ENCODE peak calls at places on chromosomes 7 and 10, in nine cellular contexts. S is cardiac muscle cell, Q is heart right ventricle, C is fibroblast of pulmonary artery, E is prostate gland, Z is astrocyte of the spinal cord, M is epithelial cell of esophagus, V is hepatocyte, X is ovary. O is an unnamed sample.
A peak's percentile ranks its signal among the peaks of the same experiment; 100 is the strongest.

GRCh38 chr7:48083114-48083830 is 5.8 kb upstream of the UPP1 start:
- DNase-seq in S (peak; percentile 82), Q (no peak), C (peak; percentile 85), E (no peak), Z (peak; percentile 57), M (no peak), V (no peak), X (no peak), O (peak; percentile 65)

GRCh38 chr7:28096713-28097112 is 83.9 kb downstream of the JAZF1 start:
- DNase-seq in S (peak; percentile 84), Q (peak; percentile 63), C (peak; percentile 85), E (peak; percentile 66), Z (peak; percentile 65), M (peak; percentile 65), V (peak; percentile 73), X (peak; percentile 42), O (peak; percentile 77)

GRCh38 chr10:91198781-91199180 is 21.7 kb upstream of the PCGF5 start:
- DNase-seq in S (peak; percentile 88), Q (no peak), C (peak; percentile 87), E (peak; percentile 10), Z (peak; percentile 81), M (peak; percentile 29), V (peak; percentile 39), X (no peak), O (peak; percentile 88)

GRCh38 chr7:147311332-147311731 is 1194.7 kb downstream of the CNTNAP2 start:
- DNase-seq in S (peak; percentile 0), Q (no peak), C (no peak), E (no peak), Z (no peak), M (no peak), V (no peak), X (no peak), O (peak; percentile 47)

GRCh38 chr10:108561649-108562048 is 1361.7 kb downstream of the XPNPEP1 start:
- DNase-seq in S (peak; percentile 11), Q (no peak), C (peak; percentile 64), E (no peak), Z (peak; percentile 58), M (no peak), V (no peak), X (no peak), O (peak; percentile 39)

GRCh38 chr10:86662186-86663045 is 5.9 kb upstream of the LDB3 start:
- DNase-seq in S (no peak), Q (no peak), C (no peak), E (no peak), Z (no peak), M (no peak), V (no peak), X (no peak), O (no peak)

GRCh38 chr10:50927522-50928189 is 42.2 kb upstream of the A1CF start:
- DNase-seq in S (no peak), Q (no peak), C (no peak), E (no peak), Z (no peak), M (peak; percentile 66), V (no peak), X (no peak), O (peak; percentile 17)

GRCh38 chr7:303884-304573 is 14.1 kb downstream of the FOXL3 start:
- DNase-seq in S (no peak), Q (no peak), C (no peak), E (no peak), Z (no peak), M (no peak), V (no peak), X (no peak), O (no peak)

GRCh38 chr7:51162724-51163329 is 153.8 kb downstream of the COBL start:
- DNase-seq in S (peak; percentile 90), Q (peak; percentile 80), C (peak; percentile 85), E (peak; percentile 93), Z (peak; percentile 84), M (peak; percentile 86), V (peak; percentile 91), X (peak; percentile 60), O (peak; percentile 78)

GRCh38 chr10:3095373-3096139 is 28.2 kb downstream of the PFKP start:
- DNase-seq in S (peak; percentile 98), Q (peak; percentile 47), C (peak; percentile 99), E (peak; percentile 53), Z (peak; percentile 99), M (peak; percentile 98), V (peak; percentile 84), X (no peak), O (peak; percentile 99)

GRCh38 chr10:77291596-77292505 is 345.8 kb downstream of the KCNMA1 start:
- DNase-seq in S (no peak), Q (no peak), C (no peak), E (no peak), Z (no peak), M (no peak), V (no peak), X (no peak), O (peak; percentile 70)

GRCh38 chr7:101932053-101932452 is 114.6 kb downstream of the CUX1 start:
- DNase-seq in S (no peak), Q (no peak), C (no peak), E (no peak), Z (no peak), M (no peak), V (no peak), X (no peak), O (no peak)

GRCh38 chr10:72322280-72323058 is 32.2 kb downstream of the DNAJB12 start:
- DNase-seq in S (no peak), Q (no peak), C (no peak), E (peak; percentile 50), Z (peak; percentile 22), M (peak; percentile 95), V (peak; percentile 51), X (no peak), O (no peak)

GRCh38 chr7:50793115-50793946 is 10.6 kb upstream of the GRB10 start:
- DNase-seq in S (peak; percentile 76), Q (peak; percentile 80), C (peak; percentile 64), E (peak; percentile 65), Z (peak; percentile 73), M (peak; percentile 66), V (peak; percentile 84), X (peak; percentile 66), O (peak; percentile 56)

GRCh38 chr10:28595618-28596017 is 62.7 kb downstream of the WAC start:
- DNase-seq in S (peak; percentile 33), Q (no peak), C (peak; percentile 49), E (no peak), Z (peak; percentile 37), M (no peak), V (no peak), X (no peak), O (peak; percentile 74)

GRCh38 chr7:45699726-45700390 is 125.7 kb downstream of the ADCY1 start:
- DNase-seq in S (no peak), Q (no peak), C (no peak), E (no peak), Z (no peak), M (no peak), V (no peak), X (no peak), O (no peak)

DNA sequence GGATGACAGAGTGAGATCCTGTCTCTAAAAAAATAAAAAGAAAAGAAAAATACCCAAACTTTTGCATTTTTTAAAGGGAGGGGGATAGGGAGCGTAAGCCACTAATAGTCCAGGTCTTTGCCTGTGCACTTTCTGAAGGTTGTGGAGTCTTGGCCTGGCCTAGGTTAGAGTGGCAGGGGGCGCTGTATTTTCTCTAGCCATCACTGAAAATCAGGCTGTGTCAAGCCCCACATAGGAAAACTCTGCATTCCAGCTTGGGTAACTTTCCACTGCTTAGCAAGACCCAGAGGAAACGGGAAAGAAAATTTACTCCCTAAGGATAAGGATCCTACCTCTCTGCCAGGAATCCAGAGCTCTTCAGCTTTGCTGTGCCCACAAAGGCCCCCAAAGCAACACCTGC is 10.5 kb upstream of the PAX4 start:
- DNase-seq in S (no peak), Q (no peak), C (no peak), E (no peak), Z (no peak), M (no peak), V (no peak), X (no peak), O (no peak)
- TF ChIP-seq CTCF in S (peak; percentile 26), Q (no peak), C (peak; percentile 14), E (no peak), Z (no peak), M (no peak), V (no peak), X (no peak), O (no peak)

GRCh38 chr10:44395396-44395795 is 10.5 kb upstream of the CXCL12 start:
- DNase-seq in S (no peak), Q (no peak), C (no peak), E (no peak), Z (no peak), M (no peak), V (no peak), X (no peak), O (no peak)
- H3K4me3 ChIP-seq in S (no peak overlapping the region), Q (no peak overlapping the region), C (no peak overlapping the region), E (no peak overlapping the region), Z (no peak overlapping the region), M (no peak overlapping the region), V (no peak overlapping the region), X (no peak overlapping the region), O (no peak overlapping the region)

GRCh38 chr10:16518822-16519221 is 2.9 kb downstream of the C1QL3 start:
- DNase-seq in S (no peak), Q (no peak), C (peak; percentile 7), E (no peak), Z (no peak), M (no peak), V (no peak), X (no peak), O (no peak)
- TF ChIP-seq CTCF in S (peak; percentile 34), Q (no peak), C (peak; percentile 37), E (no peak), Z (peak; percentile 26), M (peak; percentile 33), V (peak; percentile 29), X (no peak), O (no peak)

DNA sequence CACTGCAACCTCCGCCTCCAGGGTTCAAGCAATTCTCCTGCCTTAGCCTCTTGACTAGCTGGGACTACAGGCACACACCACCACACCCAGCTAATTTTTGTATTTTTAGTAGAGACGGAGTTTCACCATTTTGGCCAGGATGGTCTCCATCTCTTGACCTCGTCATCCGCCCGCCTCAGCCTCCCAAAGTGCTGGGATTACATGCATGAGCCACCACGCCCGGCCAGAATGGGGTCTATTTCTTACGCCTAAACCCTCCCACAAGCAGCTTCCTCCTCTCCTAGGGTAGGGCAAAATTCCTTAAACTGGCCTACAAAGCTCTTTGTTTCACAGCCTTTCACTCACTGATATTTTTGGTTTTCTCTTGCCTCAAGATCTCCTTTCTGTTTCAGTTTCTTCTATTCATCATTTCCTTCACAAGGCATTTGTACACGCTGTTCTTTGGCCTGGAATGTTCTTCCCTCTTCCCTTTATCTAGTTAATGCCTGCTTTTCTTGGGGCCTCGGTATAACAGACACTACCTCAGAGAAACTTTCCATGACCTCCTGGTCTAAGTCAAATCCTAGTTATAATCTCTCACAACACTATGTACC is 6.7 kb downstream of the CPEB3 start:
- DNase-seq in S (peak; percentile 71), Q (no peak), C (peak; percentile 47), E (no peak), Z (no peak), M (no peak), V (peak; percentile 33), X (no peak), O (no peak)
- H3K4me3 ChIP-seq in S (no peak overlapping the region), Q (no peak overlapping the region), C (no peak overlapping the region), E (no peak overlapping the region), Z (no peak overlapping the region), M (no peak overlapping the region), V (no peak overlapping the region), X (no peak overlapping the region), O (no peak overlapping the region)

GRCh38 chr7:92824450-92824849 is 11.9 kb downstream of the CDK6 start:
- DNase-seq in S (no peak), Q (no peak), C (no peak), E (no peak), Z (no peak), M (no peak), V (no peak), X (no peak), O (no peak)
- TF ChIP-seq CTCF in S (no peak), Q (no peak), C (no peak), E (no peak), Z (no peak), M (no peak), V (no peak), X (no peak), O (no peak)

GRCh38 chr7:108094933-108095710 is 35.0 kb downstream of the LAMB4 start:
- DNase-seq in S (peak; percentile 95), Q (peak; percentile 20), C (peak; percentile 96), E (peak; percentile 13), Z (peak; percentile 91), M (peak; percentile 94), V (peak; percentile 79), X (no peak), O (peak; percentile 89)
- H3K4me3 ChIP-seq in S (no peak overlapping the region), Q (no peak overlapping the region), C (peak overlapping the region; percentile 57), E (no peak overlapping the region), Z (no peak overlapping the region), M (no peak overlapping the region), V (no peak overlapping the region), X (no peak overlapping the region), O (no peak overlapping the region)

O was measured in AG10803.